ENCODE peak calls at places on chromosomes 16 and 17, in six cellular contexts. One of them, this sample, is unnamed.

GRCh38 chr17:83189013-83189672 is 109.7 kb downstream of the METRNL start:
- DNase-seq in fibroblast of lung: no peak
- DNase-seq in K562: no peak
- DNase-seq in choroid plexus epithelial cell: no peak
- DNase-seq in cardiac fibroblast: no peak
- DNase-seq in IMR-90: no peak
- DNase-seq in this sample: no peak

GRCh38 chr16:84059946-84060901 is 17.6 kb upstream of the SLC38A8 start:
- DNase-seq in IMR-90: no peak
- DNase-seq in choroid plexus epithelial cell: no peak
- DNase-seq in cardiac fibroblast: no peak
- DNase-seq in K562: no peak
- DNase-seq in fibroblast of lung: no peak
- DNase-seq in this sample: no peak

GRCh38 chr17:8606415-8606814 is 24.1 kb downstream of the MYH10 start:
- DNase-seq in choroid plexus epithelial cell: no peak
- DNase-seq in fibroblast of lung: peak
- DNase-seq in K562: no peak
- DNase-seq in IMR-90: no peak
- DNase-seq in cardiac fibroblast: no peak
- DNase-seq in this sample: no peak

GRCh38 chr16:14559809-14560227 is 70.2 kb downstream of the PARN start:
- DNase-seq in K562: no peak
- DNase-seq in choroid plexus epithelial cell: no peak
- DNase-seq in IMR-90: no peak
- DNase-seq in cardiac fibroblast: peak
- DNase-seq in fibroblast of lung: no peak
- DNase-seq in this sample: no peak

GRCh38 chr16:67948015-67948414 is 4.1 kb upstream of the LCAT start:
- DNase-seq in cardiac fibroblast: no peak
- DNase-seq in K562: no peak
- DNase-seq in IMR-90: no peak
- DNase-seq in fibroblast of lung: no peak
- DNase-seq in choroid plexus epithelial cell: no peak
- DNase-seq in this sample: no peak

GRCh38 chr17:57935833-57936807 is 19.1 kb downstream of the CUEDC1 start:
- DNase-seq in fibroblast of lung: peak
- DNase-seq in choroid plexus epithelial cell: no peak
- DNase-seq in cardiac fibroblast: peak
- DNase-seq in K562: no peak
- DNase-seq in IMR-90: peak
- DNase-seq in this sample: no peak

GRCh38 chr17:77959926-77960521 is 1.5 kb downstream of the TNRC6C start:
- DNase-seq in K562: peak
- DNase-seq in choroid plexus epithelial cell: peak
- DNase-seq in cardiac fibroblast: peak
- DNase-seq in IMR-90: peak
- DNase-seq in fibroblast of lung: peak
- DNase-seq in this sample: no peak

GRCh38 chr16:86307518-86307903 is 202.8 kb upstream of the FOXF1 start:
- DNase-seq in fibroblast of lung: peak
- DNase-seq in choroid plexus epithelial cell: no peak
- DNase-seq in cardiac fibroblast: peak
- DNase-seq in IMR-90: peak
- DNase-seq in K562: no peak
- DNase-seq in this sample: no peak

GRCh38 chr17:50027639-50028206 is 28.2 kb upstream of the ITGA3 start:
- DNase-seq in choroid plexus epithelial cell: peak
- DNase-seq in cardiac fibroblast: peak
- DNase-seq in fibroblast of lung: peak
- DNase-seq in K562: no peak
- DNase-seq in IMR-90: peak
- DNase-seq in this sample: no peak

GRCh38 chr17:50892101-50892776 is 26.1 kb upstream of the TOB1 start:
- DNase-seq in cardiac fibroblast: no peak
- DNase-seq in choroid plexus epithelial cell: no peak
- DNase-seq in IMR-90: no peak
- DNase-seq in fibroblast of lung: no peak
- DNase-seq in K562: no peak
- DNase-seq in this sample: no peak

GRCh38 chr17:50638851-50639767 is 4.4 kb downstream of the ABCC3 start:
- DNase-seq in cardiac fibroblast: peak
- DNase-seq in IMR-90: peak
- DNase-seq in choroid plexus epithelial cell: peak
- DNase-seq in fibroblast of lung: peak
- DNase-seq in K562: no peak
- DNase-seq in this sample: no peak

GRCh38 chr17:302300-302698 is 50.3 kb downstream of the RPH3AL start:
- DNase-seq in cardiac fibroblast: no peak
- DNase-seq in choroid plexus epithelial cell: no peak
- DNase-seq in IMR-90: no peak
- DNase-seq in fibroblast of lung: no peak
- DNase-seq in K562: no peak
- DNase-seq in this sample: no peak

GRCh38 chr17:17722081-17722905 is 41.0 kb downstream of the RAI1 start:
- DNase-seq in choroid plexus epithelial cell: peak
- DNase-seq in cardiac fibroblast: no peak
- DNase-seq in fibroblast of lung: no peak
- DNase-seq in K562: no peak
- DNase-seq in IMR-90: peak
- DNase-seq in this sample: no peak

GRCh38 chr16:578232-578869 is 8.6 kb downstream of the PIGQ start:
- DNase-seq in cardiac fibroblast: no peak
- DNase-seq in choroid plexus epithelial cell: no peak
- DNase-seq in IMR-90: no peak
- DNase-seq in fibroblast of lung: no peak
- DNase-seq in K562: no peak
- DNase-seq in this sample: no peak

GRCh38 chr16:580946-581498 is 8.8 kb upstream of the RAB40C start:
- DNase-seq in choroid plexus epithelial cell: no peak
- DNase-seq in fibroblast of lung: no peak
- DNase-seq in IMR-90: no peak
- DNase-seq in K562: no peak
- DNase-seq in cardiac fibroblast: no peak
- DNase-seq in this sample: no peak

GRCh38 chr16:577796-578195 is 8.0 kb downstream of the PIGQ start:
- DNase-seq in IMR-90: no peak
- DNase-seq in choroid plexus epithelial cell: no peak
- DNase-seq in K562: no peak
- DNase-seq in fibroblast of lung: no peak
- DNase-seq in cardiac fibroblast: no peak
- DNase-seq in this sample: no peak

GRCh38 chr16:580141-580945 is 9.5 kb upstream of the RAB40C start:
- DNase-seq in IMR-90: no peak
- DNase-seq in choroid plexus epithelial cell: no peak
- DNase-seq in K562: no peak
- DNase-seq in fibroblast of lung: no peak
- DNase-seq in cardiac fibroblast: no peak
- DNase-seq in this sample: no peak

DNA sequence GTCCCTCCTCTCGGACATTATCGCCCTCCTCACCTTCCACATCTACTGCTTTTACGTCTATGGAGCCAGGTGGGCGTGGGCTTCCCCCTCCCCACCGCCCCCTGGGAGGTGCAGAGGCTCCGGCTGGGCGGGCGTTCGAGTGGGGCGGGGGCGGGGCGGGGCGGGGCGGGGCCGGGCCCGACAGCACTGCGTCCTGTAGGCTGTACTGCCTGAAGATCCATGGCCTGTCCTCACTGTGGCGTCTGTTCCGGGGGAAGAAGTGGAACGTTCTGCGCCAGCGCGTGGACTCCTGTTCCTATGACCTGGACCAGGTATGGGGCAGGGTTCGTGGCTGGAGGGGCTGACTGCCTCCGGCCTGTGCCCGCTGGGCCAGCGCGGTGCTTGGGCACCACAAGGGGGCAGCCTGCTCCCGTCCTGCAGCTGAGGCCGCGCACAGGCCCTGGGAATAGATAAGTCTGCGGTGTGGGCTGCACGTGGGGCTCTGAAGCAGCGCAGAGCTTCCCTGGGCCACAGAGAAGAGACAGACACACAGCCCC is 9.2 kb downstream of the PIGQ start:
- DNase-seq in cardiac fibroblast: peak
- DNase-seq in fibroblast of lung: peak
- DNase-seq in K562: peak
- DNase-seq in choroid plexus epithelial cell: peak
- DNase-seq in IMR-90: peak
- DNase-seq in this sample: peak
- H3K4me3 ChIP-seq in cardiac fibroblast: no peak
- H3K4me3 ChIP-seq in fibroblast of lung: no peak
- H3K4me3 ChIP-seq in K562: no peak
- H3K4me3 ChIP-seq in choroid plexus epithelial cell: peak
- H3K4me3 ChIP-seq in IMR-90: no peak
- H3K4me3 ChIP-seq in this sample: peak

GRCh38 chr17:76268015-76268749 is 3.0 kb downstream of the UBALD2 start:
- DNase-seq in choroid plexus epithelial cell: peak
- DNase-seq in K562: peak
- DNase-seq in fibroblast of lung: peak
- DNase-seq in cardiac fibroblast: peak
- DNase-seq in IMR-90: peak
- DNase-seq in this sample: peak
- H3K4me3 ChIP-seq in choroid plexus epithelial cell: no peak
- H3K4me3 ChIP-seq in K562: peak
- H3K4me3 ChIP-seq in fibroblast of lung: no peak
- H3K4me3 ChIP-seq in cardiac fibroblast: peak
- H3K4me3 ChIP-seq in IMR-90: no peak
- H3K4me3 ChIP-seq in this sample: peak

DNA sequence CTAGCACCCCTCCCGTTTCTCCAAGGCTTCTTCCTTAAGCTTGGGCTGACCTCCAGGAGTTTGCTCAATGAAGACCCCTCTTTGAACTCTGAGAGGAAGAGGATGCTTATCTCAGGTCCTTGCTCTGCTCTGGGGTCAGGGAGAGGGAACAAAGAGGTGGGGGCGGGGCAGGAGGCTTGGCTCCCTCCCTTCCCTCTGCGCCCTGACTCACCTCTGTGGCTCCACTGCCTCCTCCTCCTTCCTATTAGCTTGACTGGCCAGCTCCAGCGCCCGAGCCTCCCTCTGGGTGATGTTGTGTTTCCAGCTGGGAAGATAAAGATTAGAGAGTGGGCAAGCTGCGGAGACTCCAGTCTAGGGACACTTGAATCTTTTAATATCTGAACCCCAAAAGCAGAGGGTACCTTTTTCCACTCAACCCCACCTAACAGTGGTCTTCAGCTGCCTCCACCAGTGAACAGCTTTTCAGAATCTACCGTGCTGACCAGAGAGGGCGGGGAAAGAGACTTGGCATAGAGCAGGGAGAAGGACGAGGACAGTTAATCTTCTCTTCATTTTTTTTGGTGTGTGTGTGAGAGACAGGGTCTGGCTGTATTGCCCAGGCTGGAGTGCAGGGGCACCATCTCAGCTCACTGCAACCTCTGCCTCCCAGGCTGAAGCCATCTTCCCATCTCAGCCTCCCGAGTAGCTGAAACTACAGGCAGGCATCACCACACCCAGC is 6.7 kb downstream of the GIP start:
- DNase-seq in fibroblast of lung: peak
- DNase-seq in IMR-90: peak
- DNase-seq in K562: peak
- DNase-seq in cardiac fibroblast: peak
- DNase-seq in choroid plexus epithelial cell: peak
- DNase-seq in this sample: no peak
- H3K4me3 ChIP-seq in fibroblast of lung: no peak
- H3K4me3 ChIP-seq in IMR-90: no peak
- H3K4me3 ChIP-seq in K562: no peak
- H3K4me3 ChIP-seq in cardiac fibroblast: no peak
- H3K4me3 ChIP-seq in choroid plexus epithelial cell: no peak
- H3K4me3 ChIP-seq in this sample: no peak

GRCh38 chr16:65534121-65534528 is 412.3 kb upstream of the CDH11 start:
- DNase-seq in cardiac fibroblast: peak
- DNase-seq in K562: no peak
- DNase-seq in IMR-90: peak
- DNase-seq in choroid plexus epithelial cell: peak
- DNase-seq in fibroblast of lung: no peak
- DNase-seq in this sample: no peak
- H3K4me3 ChIP-seq in cardiac fibroblast: no peak
- H3K4me3 ChIP-seq in K562: no peak
- H3K4me3 ChIP-seq in IMR-90: no peak
- H3K4me3 ChIP-seq in choroid plexus epithelial cell: no peak
- H3K4me3 ChIP-seq in fibroblast of lung: no peak
- H3K4me3 ChIP-seq in this sample: no peak

GRCh38 chr17:19306160-19307111 is 56.1 kb downstream of the B9D1 start:
- DNase-seq in IMR-90: no peak
- DNase-seq in fibroblast of lung: no peak
- DNase-seq in K562: no peak
- DNase-seq in choroid plexus epithelial cell: no peak
- DNase-seq in cardiac fibroblast: peak
- DNase-seq in this sample: peak
- H3K4me3 ChIP-seq in IMR-90: no peak
- H3K4me3 ChIP-seq in fibroblast of lung: no peak
- H3K4me3 ChIP-seq in K562: no peak
- H3K4me3 ChIP-seq in choroid plexus epithelial cell: no peak
- H3K4me3 ChIP-seq in cardiac fibroblast: no peak
- H3K4me3 ChIP-seq in this sample: no peak

GRCh38 chr17:81804559-81805399 is 829 bp downstream of the GCGR start:
- DNase-seq in choroid plexus epithelial cell: no peak
- DNase-seq in K562: no peak
- DNase-seq in cardiac fibroblast: no peak
- DNase-seq in fibroblast of lung: no peak
- DNase-seq in IMR-90: no peak
- DNase-seq in this sample: no peak
- H3K4me3 ChIP-seq in choroid plexus epithelial cell: no peak
- H3K4me3 ChIP-seq in K562: no peak
- H3K4me3 ChIP-seq in cardiac fibroblast: no peak
- H3K4me3 ChIP-seq in fibroblast of lung: no peak
- H3K4me3 ChIP-seq in IMR-90: no peak
- H3K4me3 ChIP-seq in this sample: no peak

DNA sequence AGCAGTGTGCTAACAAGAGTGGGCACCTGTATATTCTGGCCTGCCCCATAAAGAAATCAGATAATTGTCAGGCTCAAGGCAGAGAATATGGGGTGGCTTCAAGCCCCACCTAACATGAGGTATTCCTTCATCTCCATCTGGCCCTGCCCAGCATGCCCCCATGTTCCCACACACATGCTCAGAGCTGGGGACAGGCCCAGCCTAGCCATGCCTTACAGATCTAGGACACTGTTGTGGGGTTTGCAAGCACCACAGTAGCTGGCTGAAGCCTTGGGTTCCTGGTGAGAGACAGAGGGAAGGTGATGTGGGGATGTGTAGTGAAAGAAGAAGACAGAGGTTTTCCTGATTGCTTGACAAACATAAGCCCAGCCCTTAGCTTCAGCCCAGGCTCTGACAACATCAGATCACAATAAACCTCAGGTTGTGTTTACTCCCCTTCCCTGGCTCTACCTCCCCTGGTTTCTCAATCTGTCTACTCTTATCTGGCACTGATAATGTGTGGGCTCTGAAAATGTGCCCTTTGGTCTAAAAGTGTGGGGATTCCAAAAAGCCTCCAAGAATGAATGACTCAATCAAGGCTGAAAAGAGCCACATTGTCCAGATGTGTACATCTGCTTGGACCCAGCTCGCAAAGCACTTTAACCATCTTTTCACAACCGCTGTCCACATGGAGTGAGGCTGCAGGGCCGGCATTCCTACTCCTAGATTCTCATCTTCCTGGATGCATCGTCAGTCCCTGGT is 34.4 kb downstream of the CDRT4 start:
- DNase-seq in cardiac fibroblast: peak
- DNase-seq in K562: no peak
- DNase-seq in fibroblast of lung: peak
- DNase-seq in IMR-90: peak
- DNase-seq in choroid plexus epithelial cell: peak
- DNase-seq in this sample: no peak
- H3K4me3 ChIP-seq in cardiac fibroblast: no peak
- H3K4me3 ChIP-seq in K562: no peak
- H3K4me3 ChIP-seq in fibroblast of lung: no peak
- H3K4me3 ChIP-seq in IMR-90: no peak
- H3K4me3 ChIP-seq in choroid plexus epithelial cell: no peak
- H3K4me3 ChIP-seq in this sample: no peak